ENCODE peak calls at places on chromosomes 16 and 17, in six cellular contexts. W, Q, X, R, Y and Z are unnamed samples.
A peak's percentile ranks its signal among the peaks of the same experiment; 100 is the strongest.

GRCh38 chr16:47063011-47063724 is 80.6 kb downstream of the NETO2 start:
- DNase-seq in W (no peak), Q (no peak), X (no peak), R (no peak), Y (no peak), Z (no peak)

GRCh38 chr16:60087530-60087929 is 1353.4 kb upstream of the GOT2 start:
- DNase-seq in W (no peak), Q (no peak), X (no peak), R (no peak), Y (no peak), Z (no peak)

GRCh38 chr16:89607453-89607852 is 6.0 kb upstream of the DPEP1 start:
- DNase-seq in W (no peak), Q (no peak), X (no peak), R (no peak), Y (no peak), Z (no peak)

GRCh38 chr16:71338193-71338592 is 20.3 kb upstream of the CALB2 start:
- DNase-seq in W (no peak), Q (no peak), X (no peak), R (no peak), Y (no peak), Z (no peak)

GRCh38 chr17:7835818-7836595 is 2.0 kb downstream of the KDM6B start:
- DNase-seq in W (peak; percentile 49), Q (no peak), X (no peak), R (peak; percentile 48), Y (peak; percentile 82), Z (peak; percentile 55)

GRCh38 chr16:55257971-55258613 is 65.9 kb upstream of the IRX6 start:
- DNase-seq in W (peak; percentile 19), Q (peak; percentile 11), X (no peak), R (no peak), Y (peak; percentile 39), Z (peak; percentile 39)

GRCh38 chr16:74275031-74275636 is 21.5 kb upstream of the PSMD7 start:
- DNase-seq in W (no peak), Q (no peak), X (no peak), R (peak; percentile 38), Y (no peak), Z (peak; percentile 30)

GRCh38 chr17:511001-511690 is 158.5 kb upstream of the RPH3AL start:
- DNase-seq in W (no peak), Q (no peak), X (peak; percentile 43), R (no peak), Y (no peak), Z (no peak)

GRCh38 chr17:64689106-64689505 is 27.0 kb upstream of the SMURF2 start:
- DNase-seq in W (no peak), Q (no peak), X (no peak), R (no peak), Y (no peak), Z (no peak)